ENCODE peak calls at places on chromosomes 7 and 10, in eight cellular contexts. One of them, this sample, is unnamed.

GRCh38 chr10:10490187-10490980 is 527.3 kb upstream of the CELF2 start:
- DNase-seq in Panc1: no peak
- DNase-seq in right lobe of liver: no peak
- DNase-seq in choroid plexus epithelial cell: no peak
- DNase-seq in upper lobe of right lung: no peak
- DNase-seq in IMR-90: peak; percentile 30
- DNase-seq in left ventricle myocardium inferior: no peak
- DNase-seq in GM06990: no peak
- DNase-seq in this sample: no peak

GRCh38 chr7:130392456-130392860 is 12.2 kb downstream of the CPA1 start:
- DNase-seq in left ventricle myocardium inferior: no peak
- DNase-seq in IMR-90: peak; percentile 71
- DNase-seq in upper lobe of right lung: no peak
- DNase-seq in right lobe of liver: no peak
- DNase-seq in choroid plexus epithelial cell: peak; percentile 84
- DNase-seq in Panc1: no peak
- DNase-seq in GM06990: no peak
- DNase-seq in this sample: no peak

GRCh38 chr7:44048031-44048795 is 3.7 kb downstream of the DBNL start:
- DNase-seq in right lobe of liver: peak; percentile 33
- DNase-seq in GM06990: no peak
- DNase-seq in left ventricle myocardium inferior: peak; percentile 3
- DNase-seq in upper lobe of right lung: peak; percentile 44
- DNase-seq in choroid plexus epithelial cell: no peak
- DNase-seq in IMR-90: no peak
- DNase-seq in Panc1: no peak
- DNase-seq in this sample: no peak

GRCh38 chr7:118151671-118152070 is 32.3 kb upstream of the LSM8 start:
- DNase-seq in choroid plexus epithelial cell: no peak
- DNase-seq in upper lobe of right lung: no peak
- DNase-seq in right lobe of liver: no peak
- DNase-seq in left ventricle myocardium inferior: no peak
- DNase-seq in IMR-90: peak; percentile 28
- DNase-seq in GM06990: no peak
- DNase-seq in Panc1: no peak
- DNase-seq in this sample: no peak

GRCh38 chr7:20791523-20791879 is 4.8 kb upstream of the SP8 start:
- DNase-seq in upper lobe of right lung: no peak
- DNase-seq in IMR-90: no peak
- DNase-seq in left ventricle myocardium inferior: no peak
- DNase-seq in choroid plexus epithelial cell: no peak
- DNase-seq in GM06990: no peak
- DNase-seq in right lobe of liver: no peak
- DNase-seq in Panc1: no peak
- DNase-seq in this sample: no peak

GRCh38 chr7:77684030-77684429 is 12.2 kb upstream of the RSBN1L start:
- DNase-seq in right lobe of liver: no peak
- DNase-seq in left ventricle myocardium inferior: peak; percentile 49
- DNase-seq in upper lobe of right lung: no peak
- DNase-seq in choroid plexus epithelial cell: peak; percentile 99
- DNase-seq in GM06990: no peak
- DNase-seq in Panc1: no peak
- DNase-seq in IMR-90: peak; percentile 70
- DNase-seq in this sample: peak; percentile 94

GRCh38 chr7:108203433-108204002 is 73.4 kb upstream of the LAMB4 start:
- DNase-seq in right lobe of liver: no peak
- DNase-seq in IMR-90: no peak
- DNase-seq in Panc1: no peak
- DNase-seq in left ventricle myocardium inferior: no peak
- DNase-seq in choroid plexus epithelial cell: no peak
- DNase-seq in GM06990: peak; percentile 31
- DNase-seq in upper lobe of right lung: no peak
- DNase-seq in this sample: no peak

GRCh38 chr10:23174075-23174973 is 17.8 kb upstream of the PTF1A start:
- DNase-seq in right lobe of liver: no peak
- DNase-seq in GM06990: no peak
- DNase-seq in IMR-90: no peak
- DNase-seq in left ventricle myocardium inferior: no peak
- DNase-seq in choroid plexus epithelial cell: no peak
- DNase-seq in upper lobe of right lung: no peak
- DNase-seq in Panc1: no peak
- DNase-seq in this sample: no peak

GRCh38 chr7:158579662-158580646 is 7.7 kb downstream of the PTPRN2 start:
- DNase-seq in upper lobe of right lung: no peak
- DNase-seq in Panc1: no peak
- DNase-seq in left ventricle myocardium inferior: no peak
- DNase-seq in choroid plexus epithelial cell: no peak
- DNase-seq in GM06990: no peak
- DNase-seq in IMR-90: no peak
- DNase-seq in right lobe of liver: no peak
- DNase-seq in this sample: no peak

GRCh38 chr7:54860003-54860775 is 101.2 kb upstream of the SEC61G start:
- DNase-seq in upper lobe of right lung: no peak
- DNase-seq in left ventricle myocardium inferior: no peak
- DNase-seq in choroid plexus epithelial cell: peak; percentile 39
- DNase-seq in Panc1: no peak
- DNase-seq in GM06990: no peak
- DNase-seq in IMR-90: peak; percentile 31
- DNase-seq in right lobe of liver: no peak
- DNase-seq in this sample: peak; percentile 38

GRCh38 chr10:127196227-127196954 is at the start of gene INSYN2A:
- DNase-seq in choroid plexus epithelial cell: peak; percentile 48
- DNase-seq in IMR-90: peak; percentile 44
- DNase-seq in Panc1: no peak
- DNase-seq in GM06990: no peak
- DNase-seq in left ventricle myocardium inferior: peak; percentile 32
- DNase-seq in upper lobe of right lung: no peak
- DNase-seq in right lobe of liver: no peak
- DNase-seq in this sample: peak; percentile 54

GRCh38 chr10:98047009-98047741 is 16.8 kb upstream of the CRTAC1 start:
- DNase-seq in Panc1: no peak
- DNase-seq in left ventricle myocardium inferior: peak; percentile 73
- DNase-seq in IMR-90: no peak
- DNase-seq in choroid plexus epithelial cell: no peak
- DNase-seq in right lobe of liver: no peak
- DNase-seq in upper lobe of right lung: no peak
- DNase-seq in GM06990: no peak
- DNase-seq in this sample: no peak

GRCh38 chr10:86755740-86756510 is 494 bp upstream of the BMPR1A start:
- DNase-seq in GM06990: peak; percentile 89
- DNase-seq in right lobe of liver: peak; percentile 91
- DNase-seq in choroid plexus epithelial cell: peak; percentile 83
- DNase-seq in left ventricle myocardium inferior: peak; percentile 87
- DNase-seq in Panc1: no peak
- DNase-seq in upper lobe of right lung: peak; percentile 89
- DNase-seq in IMR-90: peak; percentile 82
- DNase-seq in this sample: peak; percentile 67

GRCh38 chr10:116989439-116989838 is 15.5 kb downstream of the SHTN1 start:
- DNase-seq in left ventricle myocardium inferior: no peak
- DNase-seq in choroid plexus epithelial cell: no peak
- DNase-seq in right lobe of liver: no peak
- DNase-seq in IMR-90: no peak
- DNase-seq in upper lobe of right lung: no peak
- DNase-seq in Panc1: no peak
- DNase-seq in GM06990: no peak
- DNase-seq in this sample: no peak

GRCh38 chr7:107890493-107890961 is 456 bp upstream of the DLD start:
- DNase-seq in left ventricle myocardium inferior: no peak
- DNase-seq in Panc1: no peak
- DNase-seq in upper lobe of right lung: no peak
- DNase-seq in GM06990: no peak
- DNase-seq in right lobe of liver: no peak
- DNase-seq in choroid plexus epithelial cell: no peak
- DNase-seq in IMR-90: no peak
- DNase-seq in this sample: peak; percentile 8

GRCh38 chr7:69599879-69600764 is 1.8 kb downstream of the AUTS2 start:
- DNase-seq in right lobe of liver: no peak
- DNase-seq in upper lobe of right lung: peak; percentile 59
- DNase-seq in choroid plexus epithelial cell: no peak
- DNase-seq in Panc1: no peak
- DNase-seq in GM06990: peak; percentile 39
- DNase-seq in left ventricle myocardium inferior: no peak
- DNase-seq in IMR-90: no peak
- DNase-seq in this sample: no peak

GRCh38 chr7:116772926-116773749 is 89.2 kb upstream of the CAPZA2 start:
- DNase-seq in upper lobe of right lung: no peak
- DNase-seq in GM06990: no peak
- DNase-seq in IMR-90: no peak
- DNase-seq in right lobe of liver: no peak
- DNase-seq in left ventricle myocardium inferior: no peak
- DNase-seq in Panc1: no peak
- DNase-seq in choroid plexus epithelial cell: no peak
- DNase-seq in this sample: no peak

GRCh38 chr7:77425151-77426051 is 9.3 kb upstream of the GSAP start:
- DNase-seq in right lobe of liver: no peak
- DNase-seq in Panc1: no peak
- DNase-seq in upper lobe of right lung: no peak
- DNase-seq in GM06990: no peak
- DNase-seq in left ventricle myocardium inferior: no peak
- DNase-seq in choroid plexus epithelial cell: peak; percentile 67
- DNase-seq in IMR-90: peak; percentile 91
- DNase-seq in this sample: peak; percentile 73

GRCh38 chr10:32197423-32197822 is 141.2 kb upstream of the KIF5B start:
- DNase-seq in Panc1: no peak
- DNase-seq in choroid plexus epithelial cell: no peak
- DNase-seq in IMR-90: peak; percentile 11
- DNase-seq in left ventricle myocardium inferior: no peak
- DNase-seq in GM06990: no peak
- DNase-seq in upper lobe of right lung: no peak
- DNase-seq in right lobe of liver: no peak
- DNase-seq in this sample: no peak

GRCh38 chr7:98788921-98789320 is 80.9 kb downstream of the TMEM130 start:
- DNase-seq in left ventricle myocardium inferior: no peak
- DNase-seq in choroid plexus epithelial cell: no peak
- DNase-seq in Panc1: no peak
- DNase-seq in IMR-90: no peak
- DNase-seq in right lobe of liver: no peak
- DNase-seq in upper lobe of right lung: no peak
- DNase-seq in GM06990: no peak
- DNase-seq in this sample: no peak

GRCh38 chr7:106418526-106418925 is 133.7 kb upstream of the NAMPT start:
- DNase-seq in upper lobe of right lung: no peak
- DNase-seq in left ventricle myocardium inferior: no peak
- DNase-seq in Panc1: no peak
- DNase-seq in right lobe of liver: no peak
- DNase-seq in GM06990: no peak
- DNase-seq in choroid plexus epithelial cell: peak; percentile 71
- DNase-seq in IMR-90: peak; percentile 41
- DNase-seq in this sample: no peak

GRCh38 chr10:99630991-99631390 is 10.8 kb upstream of the SLC25A28 start:
- DNase-seq in left ventricle myocardium inferior: no peak
- DNase-seq in upper lobe of right lung: no peak
- DNase-seq in GM06990: no peak
- DNase-seq in choroid plexus epithelial cell: peak; percentile 17
- DNase-seq in IMR-90: peak; percentile 15
- DNase-seq in right lobe of liver: no peak
- DNase-seq in Panc1: no peak
- DNase-seq in this sample: no peak

GRCh38 chr7:105644937-105645336 is 63.6 kb upstream of the EFCAB10 start:
- DNase-seq in Panc1: no peak
- DNase-seq in right lobe of liver: no peak
- DNase-seq in choroid plexus epithelial cell: no peak
- DNase-seq in left ventricle myocardium inferior: no peak
- DNase-seq in GM06990: no peak
- DNase-seq in upper lobe of right lung: no peak
- DNase-seq in IMR-90: no peak
- DNase-seq in this sample: no peak

GRCh38 chr10:54800677-54801480 is at the start of gene PCDH15:
- DNase-seq in choroid plexus epithelial cell: peak; percentile 53
- DNase-seq in IMR-90: no peak
- DNase-seq in upper lobe of right lung: no peak
- DNase-seq in Panc1: peak; percentile 22
- DNase-seq in right lobe of liver: no peak
- DNase-seq in GM06990: no peak
- DNase-seq in left ventricle myocardium inferior: no peak
- DNase-seq in this sample: peak; percentile 63
- TF ChIP-seq CTCF in choroid plexus epithelial cell: peak; percentile 60
- TF ChIP-seq CTCF in IMR-90: no peak
- TF ChIP-seq CTCF in upper lobe of right lung: peak; percentile 38
- TF ChIP-seq CTCF in Panc1: peak; percentile 71
- TF ChIP-seq CTCF in right lobe of liver: peak; percentile 33
- TF ChIP-seq CTCF in GM06990: no peak
- TF ChIP-seq CTCF in left ventricle myocardium inferior: peak; percentile 55
- TF ChIP-seq CTCF in this sample: peak; percentile 67

GRCh38 chr7:74006032-74006431 is 21.9 kb upstream of the ELN start:
- DNase-seq in left ventricle myocardium inferior: no peak
- DNase-seq in IMR-90: no peak
- DNase-seq in upper lobe of right lung: no peak
- DNase-seq in right lobe of liver: no peak
- DNase-seq in Panc1: no peak
- DNase-seq in choroid plexus epithelial cell: no peak
- DNase-seq in GM06990: no peak
- DNase-seq in this sample: no peak
- H3K4me3 ChIP-seq in left ventricle myocardium inferior: no peak overlapping the region
- H3K4me3 ChIP-seq in IMR-90: no peak overlapping the region
- H3K4me3 ChIP-seq in upper lobe of right lung: no peak overlapping the region
- H3K4me3 ChIP-seq in right lobe of liver: no peak overlapping the region
- H3K4me3 ChIP-seq in Panc1: no peak overlapping the region
- H3K4me3 ChIP-seq in choroid plexus epithelial cell: no peak overlapping the region
- H3K4me3 ChIP-seq in GM06990: no peak overlapping the region
- H3K4me3 ChIP-seq in this sample: no peak overlapping the region

DNA sequence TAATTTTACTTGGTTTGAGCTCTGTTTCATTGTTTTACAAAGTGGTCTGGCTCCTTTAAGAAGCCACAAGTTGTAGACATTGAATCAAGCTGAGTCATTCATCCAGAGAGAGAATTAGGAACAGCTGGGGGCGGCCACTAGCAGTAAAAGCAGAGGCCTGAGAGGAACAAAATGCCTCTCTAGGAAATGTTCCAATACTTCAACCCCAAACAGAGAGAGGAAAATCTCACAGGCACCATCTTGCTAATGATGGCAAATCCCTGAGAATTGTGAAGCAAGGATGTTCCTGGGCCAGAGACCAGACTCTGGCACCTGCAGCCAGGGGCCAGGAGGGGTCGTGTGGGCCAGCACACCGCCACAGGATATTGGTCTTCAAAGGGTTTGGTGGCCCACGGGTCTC is 26.5 kb upstream of the TRIL start:
- DNase-seq in right lobe of liver: no peak
- DNase-seq in choroid plexus epithelial cell: peak; percentile 87
- DNase-seq in left ventricle myocardium inferior: peak; percentile 46
- DNase-seq in IMR-90: peak; percentile 85
- DNase-seq in Panc1: no peak
- DNase-seq in GM06990: no peak
- DNase-seq in upper lobe of right lung: no peak
- DNase-seq in this sample: peak; percentile 67
- TF ChIP-seq CTCF in right lobe of liver: no peak
- TF ChIP-seq CTCF in choroid plexus epithelial cell: peak; percentile 2
- TF ChIP-seq CTCF in left ventricle myocardium inferior: no peak
- TF ChIP-seq CTCF in IMR-90: no peak
- TF ChIP-seq CTCF in Panc1: no peak
- TF ChIP-seq CTCF in GM06990: no peak
- TF ChIP-seq CTCF in upper lobe of right lung: no peak
- TF ChIP-seq CTCF in this sample: no peak

DNA sequence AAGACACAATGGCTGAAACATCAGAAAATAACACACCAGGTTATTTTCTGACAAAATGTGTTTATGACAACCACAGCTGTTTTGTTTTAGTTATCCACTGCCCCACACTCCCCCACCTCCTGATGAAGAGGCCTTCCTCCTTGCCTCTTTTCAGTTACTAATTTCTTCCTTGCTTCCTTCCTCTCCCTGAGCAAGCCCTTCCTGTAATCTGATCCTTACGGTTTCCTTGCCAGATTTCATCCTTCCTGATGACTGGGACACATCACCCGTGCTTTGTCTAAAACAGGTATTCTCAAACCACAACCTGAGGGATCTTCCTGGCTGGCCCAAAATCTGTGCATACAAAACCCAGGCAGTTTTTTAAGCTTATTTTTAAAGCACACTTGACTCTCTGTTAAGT is 39.4 kb downstream of the CHST15 start:
- DNase-seq in GM06990: no peak
- DNase-seq in choroid plexus epithelial cell: peak; percentile 9
- DNase-seq in IMR-90: no peak
- DNase-seq in right lobe of liver: no peak
- DNase-seq in Panc1: no peak
- DNase-seq in upper lobe of right lung: no peak
- DNase-seq in left ventricle myocardium inferior: no peak
- DNase-seq in this sample: peak; percentile 78
- H3K4me3 ChIP-seq in GM06990: no peak overlapping the region
- H3K4me3 ChIP-seq in choroid plexus epithelial cell: no peak overlapping the region
- H3K4me3 ChIP-seq in IMR-90: no peak overlapping the region
- H3K4me3 ChIP-seq in right lobe of liver: no peak overlapping the region
- H3K4me3 ChIP-seq in Panc1: no peak overlapping the region
- H3K4me3 ChIP-seq in upper lobe of right lung: no peak overlapping the region
- H3K4me3 ChIP-seq in left ventricle myocardium inferior: no peak overlapping the region
- H3K4me3 ChIP-seq in this sample: no peak overlapping the region